ENCODE peak calls at places on chromosomes 3 and 15, in five cellular contexts. W is cardiac fibroblast; O is activated gamma-delta T cell treated with Interleukin-2 at 50 U/mL for 16 hours; H is AG08396; G is activated CD8-positive, alpha-beta T cell treated with anti-CD3 and anti-CD28 coated beads for 36 hours. X is an unnamed sample.

GRCh38 chr3:71425491-71426071 is 157.9 kb downstream of the FOXP1 start:
- DNase-seq in W (no peak), O (no peak), G (peak), H (peak), X (peak)

GRCh38 chr3:94234177-94234788 is 171.4 kb downstream of the NSUN3 start:
- DNase-seq in H (peak), W (peak), O (no peak), G (peak), X (peak)

GRCh38 chr3:156201411-156202405 is 81.3 kb downstream of the KCNAB1 start:
- DNase-seq in O (no peak), H (no peak), G (no peak), W (no peak), X (no peak)

GRCh38 chr3:71520186-71521020 is 63.1 kb downstream of the FOXP1 start:
- DNase-seq in O (no peak), H (no peak), W (no peak), G (peak), X (no peak)

GRCh38 chr3:57127849-57128566 is 37.1 kb downstream of the IL17RD start:
- DNase-seq in W (peak), H (no peak), O (no peak), G (no peak), X (peak)

GRCh38 chr3:1092771-1093170 is at the start of gene CNTN6:
- DNase-seq in G (no peak), O (no peak), H (no peak), W (no peak), X (peak)

GRCh38 chr15:45522931-45523331 is 376 bp upstream of the SLC30A4 start:
- DNase-seq in G (peak), H (no peak), O (no peak), W (peak), X (peak)

GRCh38 chr3:13042127-13042931 is 30.9 kb downstream of the IQSEC1 start:
- DNase-seq in W (no peak), G (no peak), O (no peak), H (no peak), X (no peak)

GRCh38 chr3:170563712-170564423 is 22.0 kb downstream of the SLC7A14 start:
- DNase-seq in O (no peak), W (peak), G (peak), H (peak), X (peak)

GRCh38 chr15:48040166-48040817 is 80.5 kb upstream of the SLC24A5 start:
- DNase-seq in G (peak), H (peak), O (no peak), W (no peak), X (peak)

GRCh38 chr3:150958694-150959093 is 13.8 kb downstream of the CLRN1 start:
- DNase-seq in W (no peak), O (no peak), G (no peak), H (no peak), X (no peak)

GRCh38 chr3:47019201-47019600 is 39.7 kb downstream of the NBEAL2 start:
- DNase-seq in O (no peak), G (peak), W (no peak), H (no peak), X (no peak)

GRCh38 chr3:99929409-99930139 is 111.9 kb downstream of the CMSS1 start:
- DNase-seq in O (no peak), G (no peak), W (peak), H (peak), X (peak)

GRCh38 chr3:48023377-48023776 is 7.2 kb upstream of the MAP4 start:
- DNase-seq in W (peak), H (no peak), O (no peak), G (no peak), X (no peak)

GRCh38 chr15:85006655-85007054 is 25.0 kb downstream of the PDE8A start:
- DNase-seq in O (no peak), G (no peak), H (no peak), W (no peak), X (no peak)

GRCh38 chr3:138348950-138349739 is 766 bp downstream of the MRAS start:
- DNase-seq in G (no peak), O (no peak), H (peak), W (peak), X (peak)

GRCh38 chr3:141486416-141486734 is 452 bp upstream of the RASA2 start:
- DNase-seq in G (no peak), H (no peak), W (no peak), O (no peak), X (no peak)

GRCh38 chr3:14345496-14346150 is 56.8 kb upstream of the SLC6A6 start:
- DNase-seq in G (no peak), W (peak), H (no peak), O (no peak), X (peak)

GRCh38 chr3:8768364-8769087 is 887 bp downstream of the OXTR start:
- DNase-seq in G (peak), H (peak), O (no peak), W (no peak), X (no peak)

GRCh38 chr15:29972051-29972450 is 110.7 kb upstream of the GOLGA8J start:
- DNase-seq in W (no peak), H (no peak), G (no peak), O (no peak), X (no peak)

GRCh38 chr3:131349946-131350347 is 31.6 kb upstream of the NUDT16 start:
- DNase-seq in G (no peak), W (peak), O (no peak), H (peak), X (peak)

GRCh38 chr3:146313411-146314111 is 62.7 kb upstream of the PLSCR4 start:
- DNase-seq in G (no peak), H (no peak), O (no peak), W (peak), X (peak)

GRCh38 chr3:97793415-97794019 is 28.3 kb upstream of the CRYBG3 start:
- DNase-seq in W (peak), O (no peak), G (peak), H (peak), X (peak)

GRCh38 chr3:18703798-18704197 is 278.7 kb upstream of the SATB1 start:
- DNase-seq in O (no peak), H (no peak), G (no peak), W (no peak), X (no peak)

GRCh38 chr3:54538346-54538745 is 389.5 kb downstream of the LRTM1 start:
- DNase-seq in H (no peak), O (no peak), W (no peak), G (no peak), X (no peak)

GRCh38 chr15:77738441-77739437 is 106.0 kb upstream of the LINGO1 start:
- DNase-seq in W (no peak), G (no peak), O (no peak), H (no peak), X (no peak)

GRCh38 chr15:60373327-60373726 is 24.5 kb downstream of the ANXA2 start:
- DNase-seq in H (no peak), G (no peak), O (no peak), W (no peak), X (no peak)

GRCh38 chr3:43998841-43999805 is 242.6 kb upstream of the TOPAZ1 start:
- DNase-seq in W (peak), G (peak), H (peak), O (no peak), X (peak)

GRCh38 chr15:86837631-86838030 is 758.0 kb downstream of the AGBL1 start:
- DNase-seq in O (no peak), H (no peak), W (no peak), G (no peak), X (peak)

GRCh38 chr3:161913786-161914389 is 417.3 kb downstream of the OTOL1 start:
- DNase-seq in O (no peak), W (peak), H (no peak), G (no peak), X (peak)

GRCh38 chr15:63192604-63193206 is 3.3 kb downstream of the RAB8B start:
- DNase-seq in O (no peak), H (no peak), G (peak), W (no peak), X (no peak)

GRCh38 chr15:58426501-58426900 is 5.3 kb upstream of the LIPC start:
- DNase-seq in H (no peak), W (no peak), G (no peak), O (no peak), X (no peak)

GRCh38 chr3:114336122-114336697 is 42.4 kb downstream of the TIGIT start:
- DNase-seq in G (no peak), W (peak), O (no peak), H (peak), X (peak)

GRCh38 chr15:67331676-67332075 is 77.1 kb downstream of the IQCH start:
- DNase-seq in G (no peak), H (peak), O (no peak), W (peak), X (peak)

GRCh38 chr3:160987982-160988964 is 116.9 kb downstream of the B3GALNT1 start:
- DNase-seq in W (no peak), G (no peak), H (no peak), O (no peak), X (no peak)

GRCh38 chr3:67461667-67462142 is 192.7 kb downstream of the SUCLG2 start:
- DNase-seq in W (peak), G (no peak), H (peak), O (no peak), X (peak)

GRCh38 chr15:64249842-64250575 is 87.2 kb upstream of the PPIB start:
- DNase-seq in H (no peak), O (no peak), W (no peak), G (no peak), X (no peak)

GRCh38 chr3:143847787-143848631 is at the start of gene SLC9A9:
- DNase-seq in O (peak), H (peak), G (peak), W (peak), X (peak)

GRCh38 chr3:30311781-30312180 is 294.6 kb upstream of the TGFBR2 start:
- DNase-seq in G (no peak), O (no peak), H (no peak), W (peak), X (no peak)

X was measured in fibroblast of lung.